ENCODE peak calls at places on chromosomes 12 and 14, in nine cellular contexts. F is HFF-Myc, G is MM.1S, J is cardiac fibroblast, B is AG09319, C is brain microvascular endothelial cell, I is AG04450, L is endodermal cell, N is neural crest cell. Z is an unnamed sample.

GRCh38 chr12:88490425-88490824 is 89.8 kb downstream of the KITLG start:
- DNase-seq in F (no peak), G (no peak), J (no peak), B (no peak), C (no peak), I (no peak), L (no peak), N (no peak), Z (no peak)

GRCh38 chr14:34368115-34368970 is 93.7 kb downstream of the SPTSSA start:
- DNase-seq in F (no peak), G (no peak), J (peak; percentile 59), B (peak; percentile 80), C (no peak), I (no peak), L (no peak), N (no peak), Z (no peak)

GRCh38 chr12:130826151-130826801 is 12.8 kb downstream of the STX2 start:
- DNase-seq in F (no peak), G (no peak), J (peak; percentile 84), B (no peak), C (peak; percentile 61), I (peak; percentile 21), L (peak; percentile 96), N (peak; percentile 52), Z (no peak)

GRCh38 chr12:65823481-65824313 is 586 bp upstream of the HMGA2 start:
- DNase-seq in F (peak; percentile 62), G (peak; percentile 60), J (peak; percentile 65), B (no peak), C (peak; percentile 58), I (no peak), L (peak; percentile 89), N (peak; percentile 48), Z (peak; percentile 69)

GRCh38 chr12:89059061-89059460 is 293.2 kb downstream of the DUSP6 start:
- DNase-seq in F (no peak), G (no peak), J (no peak), B (no peak), C (no peak), I (no peak), L (no peak), N (no peak), Z (no peak)

GRCh38 chr12:80946591-80946990 is 8.9 kb upstream of the LIN7A start:
- DNase-seq in F (no peak), G (no peak), J (peak; percentile 37), B (no peak), C (no peak), I (no peak), L (no peak), N (no peak), Z (no peak)

GRCh38 chr14:74906923-74907620 is 16.0 kb downstream of the RPS6KL1 start:
- DNase-seq in F (no peak), G (no peak), J (no peak), B (no peak), C (no peak), I (no peak), L (peak; percentile 64), N (no peak), Z (no peak)

GRCh38 chr12:111430418-111431353 is 25.0 kb downstream of the SH2B3 start:
- DNase-seq in F (no peak), G (peak; percentile 34), J (no peak), B (no peak), C (no peak), I (no peak), L (no peak), N (no peak), Z (peak; percentile 64)

GRCh38 chr14:54672181-54672580 is 105.3 kb downstream of the SAMD4A start:
- DNase-seq in F (no peak), G (no peak), J (no peak), B (no peak), C (no peak), I (no peak), L (no peak), N (no peak), Z (no peak)

GRCh38 chr12:28350502-28350901 is 160.2 kb downstream of the CCDC91 start:
- DNase-seq in F (no peak), G (no peak), J (no peak), B (no peak), C (no peak), I (no peak), L (no peak), N (no peak), Z (no peak)

GRCh38 chr12:116765271-116765670 is 27.2 kb downstream of the RNFT2 start:
- DNase-seq in F (no peak), G (no peak), J (no peak), B (no peak), C (no peak), I (no peak), L (no peak), N (no peak), Z (no peak)

GRCh38 chr12:116760621-116761020 is 22.5 kb downstream of the RNFT2 start:
- DNase-seq in F (no peak), G (no peak), J (no peak), B (no peak), C (no peak), I (no peak), L (no peak), N (no peak), Z (no peak)

GRCh38 chr12:116761499-116761898 is 23.4 kb downstream of the RNFT2 start:
- DNase-seq in F (no peak), G (no peak), J (no peak), B (no peak), C (no peak), I (no peak), L (no peak), N (no peak), Z (no peak)

GRCh38 chr12:116759783-116760581 is 21.9 kb downstream of the RNFT2 start:
- DNase-seq in F (no peak), G (no peak), J (peak; percentile 38), B (no peak), C (no peak), I (no peak), L (peak; percentile 90), N (no peak), Z (no peak)
- TF ChIP-seq CTCF in F (no peak), G (no peak), J (no peak), B (no peak), C (peak; percentile 14), I (no peak), L (peak; percentile 68), N (peak; percentile 22), Z (peak; percentile 49)

DNA sequence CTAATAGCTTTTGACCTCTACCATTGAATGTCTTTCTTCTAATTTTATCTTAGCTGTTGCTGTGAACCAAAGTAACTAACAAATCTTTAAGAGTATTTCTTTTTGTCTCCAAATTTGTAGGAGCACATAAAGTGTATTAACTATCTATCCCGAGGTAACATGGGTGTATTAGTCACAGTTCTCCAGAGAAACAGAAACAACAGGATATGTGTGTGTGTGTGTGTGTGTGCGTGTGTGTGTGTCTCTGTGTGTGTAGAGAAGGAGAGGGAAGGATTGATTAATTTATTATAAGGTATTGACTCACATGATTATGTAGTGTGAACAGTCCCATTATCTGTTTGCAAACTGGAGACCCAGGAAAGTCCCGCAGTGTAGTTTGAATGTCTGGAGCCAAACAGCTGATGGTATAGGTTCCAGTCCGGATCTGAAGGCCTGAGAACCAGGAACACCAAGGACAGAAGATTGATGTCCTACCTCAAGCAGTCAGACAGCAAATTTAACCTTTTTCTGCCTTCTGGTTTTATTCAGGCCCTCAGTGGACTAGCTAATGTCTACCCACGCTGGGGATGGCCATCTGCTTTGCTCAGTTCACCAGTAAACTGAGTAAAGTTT is 14.4 kb downstream of the G2E3 start:
- DNase-seq in F (no peak), G (no peak), J (peak; percentile 80), B (no peak), C (no peak), I (no peak), L (no peak), N (no peak), Z (no peak)
- TF ChIP-seq CTCF in F (no peak), G (no peak), J (no peak), B (no peak), C (no peak), I (no peak), L (no peak), N (no peak), Z (no peak)

GRCh38 chr14:105533391-105533790 is 7.0 kb downstream of the TMEM121 start:
- DNase-seq in F (no peak), G (no peak), J (no peak), B (no peak), C (no peak), I (no peak), L (no peak), N (no peak), Z (no peak)

GRCh38 chr14:105533811-105534498 is 7.6 kb downstream of the TMEM121 start:
- DNase-seq in F (no peak), G (no peak), J (no peak), B (no peak), C (no peak), I (no peak), L (no peak), N (no peak), Z (no peak)

GRCh38 chr14:105531088-105531957 is 4.9 kb downstream of the TMEM121 start:
- DNase-seq in F (no peak), G (no peak), J (no peak), B (no peak), C (no peak), I (no peak), L (no peak), N (no peak), Z (no peak)

GRCh38 chr14:105532111-105532623 is 5.8 kb downstream of the TMEM121 start:
- DNase-seq in F (no peak), G (no peak), J (no peak), B (no peak), C (no peak), I (no peak), L (no peak), N (no peak), Z (no peak)

GRCh38 chr14:105532735-105533141 is 6.4 kb downstream of the TMEM121 start:
- DNase-seq in F (no peak), G (no peak), J (peak; percentile 26), B (no peak), C (peak; percentile 8), I (no peak), L (peak; percentile 77), N (peak; percentile 33), Z (peak; percentile 83)
- TF ChIP-seq CTCF in F (peak; percentile 42), G (peak; percentile 45), J (peak; percentile 54), B (peak; percentile 40), C (peak; percentile 66), I (peak; percentile 43), L (peak; percentile 45), N (peak; percentile 41), Z (peak; percentile 61)

GRCh38 chr12:116393859-116394650 is 116.6 kb upstream of the MED13L start:
- DNase-seq in F (no peak), G (no peak), J (no peak), B (no peak), C (no peak), I (no peak), L (no peak), N (no peak), Z (no peak)
- TF ChIP-seq CTCF in F (no peak), G (no peak), J (no peak), B (no peak), C (no peak), I (no peak), L (no peak), N (no peak), Z (no peak)

GRCh38 chr12:1174659-1175058 is 183.6 kb downstream of the ERC1 start:
- DNase-seq in F (no peak), G (no peak), J (no peak), B (no peak), C (no peak), I (no peak), L (no peak), N (no peak), Z (no peak)
- TF ChIP-seq CTCF in F (no peak), G (no peak), J (no peak), B (no peak), C (no peak), I (no peak), L (no peak), N (no peak), Z (no peak)